ENCODE peak calls at places on chromosomes 6 and 20, in ten cellular contexts. One of them, this sample, is unnamed.

GRCh38 chr6:90397929-90398674 is 101.5 kb upstream of the BACH2 start:
- DNase-seq in MM.1S: peak
- DNase-seq in OCI-LY7: no peak
- DNase-seq in BJ: no peak
- DNase-seq in fibroblast of lung: peak
- DNase-seq in transverse colon: no peak
- DNase-seq in esophagus squamous epithelium: no peak
- DNase-seq in A549: peak
- DNase-seq in upper lobe of right lung: no peak
- DNase-seq in GM12865: peak
- DNase-seq in this sample: no peak

GRCh38 chr20:59042151-59042795 is at the start of gene PRELID3B:
- DNase-seq in transverse colon: peak
- DNase-seq in OCI-LY7: peak
- DNase-seq in esophagus squamous epithelium: no peak
- DNase-seq in GM12865: peak
- DNase-seq in A549: peak
- DNase-seq in BJ: no peak
- DNase-seq in MM.1S: no peak
- DNase-seq in upper lobe of right lung: no peak
- DNase-seq in fibroblast of lung: peak
- DNase-seq in this sample: no peak

GRCh38 chr6:161186173-161186769 is 87.6 kb downstream of the AGPAT4 start:
- DNase-seq in esophagus squamous epithelium: no peak
- DNase-seq in A549: peak
- DNase-seq in MM.1S: no peak
- DNase-seq in upper lobe of right lung: peak
- DNase-seq in BJ: peak
- DNase-seq in OCI-LY7: no peak
- DNase-seq in transverse colon: peak
- DNase-seq in fibroblast of lung: peak
- DNase-seq in GM12865: no peak
- DNase-seq in this sample: peak

GRCh38 chr6:37260063-37260843 is 2.3 kb upstream of the TMEM217 start:
- DNase-seq in A549: no peak
- DNase-seq in BJ: no peak
- DNase-seq in GM12865: peak
- DNase-seq in OCI-LY7: no peak
- DNase-seq in upper lobe of right lung: no peak
- DNase-seq in fibroblast of lung: no peak
- DNase-seq in transverse colon: no peak
- DNase-seq in MM.1S: peak
- DNase-seq in esophagus squamous epithelium: no peak
- DNase-seq in this sample: no peak

GRCh38 chr6:166330612-166331011 is 11.7 kb downstream of the SFT2D1 start:
- DNase-seq in upper lobe of right lung: peak
- DNase-seq in transverse colon: peak
- DNase-seq in MM.1S: no peak
- DNase-seq in GM12865: no peak
- DNase-seq in BJ: no peak
- DNase-seq in A549: no peak
- DNase-seq in fibroblast of lung: peak
- DNase-seq in OCI-LY7: no peak
- DNase-seq in esophagus squamous epithelium: no peak
- DNase-seq in this sample: no peak

GRCh38 chr6:11174245-11174616 is 58.2 kb downstream of the NEDD9 start:
- DNase-seq in MM.1S: no peak
- DNase-seq in upper lobe of right lung: no peak
- DNase-seq in GM12865: no peak
- DNase-seq in fibroblast of lung: no peak
- DNase-seq in BJ: no peak
- DNase-seq in esophagus squamous epithelium: no peak
- DNase-seq in transverse colon: no peak
- DNase-seq in A549: no peak
- DNase-seq in OCI-LY7: no peak
- DNase-seq in this sample: no peak

GRCh38 chr6:15287670-15288069 is 41.8 kb downstream of the JARID2 start:
- DNase-seq in GM12865: peak
- DNase-seq in BJ: no peak
- DNase-seq in upper lobe of right lung: no peak
- DNase-seq in esophagus squamous epithelium: no peak
- DNase-seq in A549: no peak
- DNase-seq in fibroblast of lung: no peak
- DNase-seq in transverse colon: no peak
- DNase-seq in OCI-LY7: peak
- DNase-seq in MM.1S: no peak
- DNase-seq in this sample: no peak

GRCh38 chr20:58048096-58048702 is 180.3 kb downstream of the ANKRD60 start:
- DNase-seq in transverse colon: no peak
- DNase-seq in upper lobe of right lung: no peak
- DNase-seq in esophagus squamous epithelium: no peak
- DNase-seq in GM12865: peak
- DNase-seq in MM.1S: peak
- DNase-seq in BJ: no peak
- DNase-seq in A549: peak
- DNase-seq in fibroblast of lung: peak
- DNase-seq in OCI-LY7: peak
- DNase-seq in this sample: peak

GRCh38 chr20:54126809-54127655 is 46.8 kb downstream of the CYP24A1 start:
- DNase-seq in GM12865: no peak
- DNase-seq in A549: peak
- DNase-seq in transverse colon: no peak
- DNase-seq in BJ: no peak
- DNase-seq in MM.1S: no peak
- DNase-seq in fibroblast of lung: peak
- DNase-seq in esophagus squamous epithelium: no peak
- DNase-seq in upper lobe of right lung: no peak
- DNase-seq in OCI-LY7: no peak
- DNase-seq in this sample: no peak

GRCh38 chr6:155646443-155646842 is 190.8 kb upstream of the NOX3 start:
- DNase-seq in BJ: no peak
- DNase-seq in upper lobe of right lung: no peak
- DNase-seq in transverse colon: no peak
- DNase-seq in GM12865: no peak
- DNase-seq in esophagus squamous epithelium: no peak
- DNase-seq in OCI-LY7: no peak
- DNase-seq in MM.1S: no peak
- DNase-seq in fibroblast of lung: peak
- DNase-seq in A549: no peak
- DNase-seq in this sample: no peak

GRCh38 chr6:165298426-165298825 is 11.0 kb downstream of the C6orf118 start:
- DNase-seq in esophagus squamous epithelium: no peak
- DNase-seq in upper lobe of right lung: no peak
- DNase-seq in A549: no peak
- DNase-seq in OCI-LY7: no peak
- DNase-seq in GM12865: no peak
- DNase-seq in transverse colon: no peak
- DNase-seq in fibroblast of lung: no peak
- DNase-seq in MM.1S: no peak
- DNase-seq in BJ: no peak
- DNase-seq in this sample: no peak

GRCh38 chr20:25320035-25320800 is 70.4 kb downstream of the ABHD12 start:
- DNase-seq in BJ: no peak
- DNase-seq in MM.1S: no peak
- DNase-seq in fibroblast of lung: no peak
- DNase-seq in GM12865: no peak
- DNase-seq in A549: no peak
- DNase-seq in OCI-LY7: no peak
- DNase-seq in transverse colon: no peak
- DNase-seq in esophagus squamous epithelium: no peak
- DNase-seq in upper lobe of right lung: peak
- DNase-seq in this sample: no peak

GRCh38 chr20:539848-540247 is 3.7 kb downstream of the CSNK2A1 start:
- DNase-seq in upper lobe of right lung: no peak
- DNase-seq in BJ: no peak
- DNase-seq in GM12865: no peak
- DNase-seq in transverse colon: no peak
- DNase-seq in MM.1S: no peak
- DNase-seq in esophagus squamous epithelium: no peak
- DNase-seq in A549: no peak
- DNase-seq in OCI-LY7: no peak
- DNase-seq in fibroblast of lung: peak
- DNase-seq in this sample: no peak

GRCh38 chr6:170148709-170149470 is 142.0 kb downstream of the DLL1 start:
- DNase-seq in OCI-LY7: no peak
- DNase-seq in BJ: no peak
- DNase-seq in transverse colon: no peak
- DNase-seq in esophagus squamous epithelium: no peak
- DNase-seq in GM12865: no peak
- DNase-seq in A549: no peak
- DNase-seq in MM.1S: no peak
- DNase-seq in upper lobe of right lung: no peak
- DNase-seq in fibroblast of lung: no peak
- DNase-seq in this sample: no peak

GRCh38 chr20:59805786-59806577 is 127.5 kb downstream of the SYCP2 start:
- DNase-seq in transverse colon: no peak
- DNase-seq in MM.1S: no peak
- DNase-seq in upper lobe of right lung: peak
- DNase-seq in BJ: no peak
- DNase-seq in fibroblast of lung: no peak
- DNase-seq in A549: no peak
- DNase-seq in esophagus squamous epithelium: no peak
- DNase-seq in GM12865: no peak
- DNase-seq in OCI-LY7: no peak
- DNase-seq in this sample: no peak

GRCh38 chr6:4253604-4254211 is 118.3 kb upstream of the ECI2 start:
- DNase-seq in OCI-LY7: no peak
- DNase-seq in A549: peak
- DNase-seq in BJ: no peak
- DNase-seq in transverse colon: no peak
- DNase-seq in esophagus squamous epithelium: no peak
- DNase-seq in fibroblast of lung: peak
- DNase-seq in upper lobe of right lung: no peak
- DNase-seq in MM.1S: no peak
- DNase-seq in GM12865: no peak
- DNase-seq in this sample: no peak

GRCh38 chr6:6798430-6798829 is 209.9 kb downstream of the LY86 start:
- DNase-seq in MM.1S: no peak
- DNase-seq in GM12865: peak
- DNase-seq in OCI-LY7: no peak
- DNase-seq in transverse colon: no peak
- DNase-seq in A549: no peak
- DNase-seq in upper lobe of right lung: no peak
- DNase-seq in fibroblast of lung: no peak
- DNase-seq in BJ: no peak
- DNase-seq in esophagus squamous epithelium: no peak
- DNase-seq in this sample: no peak

GRCh38 chr20:8152183-8152582 is 20.1 kb downstream of the PLCB1 start:
- DNase-seq in BJ: no peak
- DNase-seq in upper lobe of right lung: no peak
- DNase-seq in esophagus squamous epithelium: no peak
- DNase-seq in GM12865: no peak
- DNase-seq in MM.1S: no peak
- DNase-seq in fibroblast of lung: peak
- DNase-seq in transverse colon: no peak
- DNase-seq in A549: no peak
- DNase-seq in OCI-LY7: no peak
- DNase-seq in this sample: no peak

DNA sequence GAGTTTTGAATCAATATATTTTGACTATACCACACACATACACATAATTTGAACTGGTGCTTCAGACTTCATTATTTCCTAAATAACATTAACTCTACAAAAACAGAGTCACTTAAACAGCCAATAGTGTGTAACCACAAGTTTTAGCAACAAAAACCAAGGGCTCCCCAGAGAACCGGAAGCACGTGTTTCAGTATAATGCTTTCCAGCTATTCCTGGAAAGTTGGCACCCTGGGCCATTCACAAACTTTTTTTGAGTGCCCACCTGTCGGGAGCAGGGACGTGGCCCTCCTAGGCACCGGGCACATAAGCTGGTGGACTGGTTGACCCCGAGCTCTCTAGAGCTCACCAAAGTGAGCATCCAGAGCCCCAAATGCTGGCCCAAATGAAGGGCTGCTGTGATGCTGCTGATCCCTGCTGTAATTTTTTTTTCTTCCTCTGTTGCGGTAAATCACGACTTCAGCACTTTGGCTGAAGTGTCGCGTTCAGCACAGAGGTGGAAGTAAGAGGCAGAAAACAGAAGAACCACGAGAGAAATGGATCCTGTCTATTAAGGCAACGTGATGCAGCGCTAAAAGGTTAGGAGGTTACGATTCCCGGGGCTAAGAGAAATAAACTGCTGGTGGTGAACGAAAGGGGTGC is 1.8 kb upstream of the SLC35D3 start:
- DNase-seq in GM12865: no peak
- DNase-seq in BJ: no peak
- DNase-seq in A549: no peak
- DNase-seq in OCI-LY7: peak
- DNase-seq in fibroblast of lung: no peak
- DNase-seq in upper lobe of right lung: no peak
- DNase-seq in esophagus squamous epithelium: no peak
- DNase-seq in MM.1S: no peak
- DNase-seq in transverse colon: no peak
- DNase-seq in this sample: no peak
- H3K4me3 ChIP-seq in GM12865: peak
- H3K4me3 ChIP-seq in BJ: no peak
- H3K4me3 ChIP-seq in A549: no peak
- H3K4me3 ChIP-seq in OCI-LY7: no peak
- H3K4me3 ChIP-seq in fibroblast of lung: peak
- H3K4me3 ChIP-seq in upper lobe of right lung: peak
- H3K4me3 ChIP-seq in esophagus squamous epithelium: peak
- H3K4me3 ChIP-seq in MM.1S: no peak
- H3K4me3 ChIP-seq in transverse colon: no peak
- H3K4me3 ChIP-seq in this sample: peak

GRCh38 chr20:6566821-6567220 is 200.7 kb upstream of the BMP2 start:
- DNase-seq in fibroblast of lung: peak
- DNase-seq in OCI-LY7: no peak
- DNase-seq in MM.1S: no peak
- DNase-seq in transverse colon: no peak
- DNase-seq in esophagus squamous epithelium: no peak
- DNase-seq in A549: no peak
- DNase-seq in GM12865: no peak
- DNase-seq in BJ: peak
- DNase-seq in upper lobe of right lung: no peak
- DNase-seq in this sample: no peak
- TF ChIP-seq CTCF in fibroblast of lung: no peak
- TF ChIP-seq CTCF in OCI-LY7: no peak
- TF ChIP-seq CTCF in MM.1S: no peak
- TF ChIP-seq CTCF in transverse colon: no peak
- TF ChIP-seq CTCF in esophagus squamous epithelium: no peak
- TF ChIP-seq CTCF in A549: no peak
- TF ChIP-seq CTCF in GM12865: no peak
- TF ChIP-seq CTCF in BJ: no peak
- TF ChIP-seq CTCF in upper lobe of right lung: no peak
- TF ChIP-seq CTCF in this sample: no peak

GRCh38 chr6:27592481-27593199 is 119.7 kb upstream of the ZNF184 start:
- DNase-seq in OCI-LY7: peak
- DNase-seq in BJ: no peak
- DNase-seq in A549: peak
- DNase-seq in transverse colon: no peak
- DNase-seq in esophagus squamous epithelium: no peak
- DNase-seq in fibroblast of lung: peak
- DNase-seq in GM12865: peak
- DNase-seq in MM.1S: peak
- DNase-seq in upper lobe of right lung: no peak
- DNase-seq in this sample: no peak
- H3K4me3 ChIP-seq in OCI-LY7: no peak
- H3K4me3 ChIP-seq in BJ: peak
- H3K4me3 ChIP-seq in A549: peak
- H3K4me3 ChIP-seq in transverse colon: no peak
- H3K4me3 ChIP-seq in esophagus squamous epithelium: peak
- H3K4me3 ChIP-seq in fibroblast of lung: peak
- H3K4me3 ChIP-seq in GM12865: peak
- H3K4me3 ChIP-seq in MM.1S: peak
- H3K4me3 ChIP-seq in upper lobe of right lung: no peak
- H3K4me3 ChIP-seq in this sample: peak

GRCh38 chr20:39429716-39430115 is 467.6 kb downstream of the DHX35 start:
- DNase-seq in OCI-LY7: peak
- DNase-seq in MM.1S: no peak
- DNase-seq in transverse colon: no peak
- DNase-seq in A549: peak
- DNase-seq in esophagus squamous epithelium: no peak
- DNase-seq in GM12865: no peak
- DNase-seq in fibroblast of lung: no peak
- DNase-seq in BJ: no peak
- DNase-seq in upper lobe of right lung: no peak
- DNase-seq in this sample: no peak
- TF ChIP-seq CTCF in OCI-LY7: peak
- TF ChIP-seq CTCF in MM.1S: no peak
- TF ChIP-seq CTCF in transverse colon: no peak
- TF ChIP-seq CTCF in A549: no peak
- TF ChIP-seq CTCF in esophagus squamous epithelium: peak
- TF ChIP-seq CTCF in GM12865: peak
- TF ChIP-seq CTCF in fibroblast of lung: no peak
- TF ChIP-seq CTCF in BJ: no peak
- TF ChIP-seq CTCF in upper lobe of right lung: peak
- TF ChIP-seq CTCF in this sample: no peak